ENCODE peak calls at places on chromosomes 3 and 15, in nine cellular contexts. Y is HCT116, T is PC-3, M is hepatocyte, Q is HepG2, D is fibroblast of lung, B is GM23338, H is neuronal stem cell, U is mesenchymal stem cell. X is an unnamed sample.

GRCh38 chr15:96186105-96186504 is 144.4 kb upstream of the NR2F2 start:
- DNase-seq in Q (no peak), Y (no peak), M (no peak), B (no peak), D (no peak), U (no peak), H (no peak), T (no peak), X (no peak)

GRCh38 chr3:122880624-122881023 is 85.8 kb downstream of the SLC49A4 start:
- DNase-seq in Y (no peak), D (no peak), B (peak; percentile 71), T (no peak), H (no peak), M (peak; percentile 77), U (no peak), Q (no peak), X (no peak)

GRCh38 chr15:20352241-20353200 is 189.1 kb downstream of the GOLGA6L6 start:
- DNase-seq in M (peak; percentile 22), B (no peak), Y (no peak), H (no peak), T (no peak), U (no peak), Q (no peak), D (no peak), X (no peak)

GRCh38 chr3:57952208-57952631 is 56.0 kb upstream of the FLNB start:
- DNase-seq in M (peak; percentile 79), U (peak; percentile 95), D (peak; percentile 99), T (peak; percentile 21), Q (peak; percentile 49), Y (peak; percentile 36), B (peak; percentile 81), H (no peak), X (peak; percentile 98)

GRCh38 chr3:150771600-150771999 is 8.6 kb upstream of the SIAH2 start:
- DNase-seq in Y (no peak), Q (peak; percentile 39), H (no peak), M (no peak), B (peak; percentile 14), T (no peak), D (no peak), U (no peak), X (no peak)

GRCh38 chr15:88627463-88627862 is 6.3 kb downstream of the AEN start:
- DNase-seq in U (no peak), H (no peak), T (no peak), D (no peak), Q (no peak), B (no peak), M (no peak), Y (no peak), X (no peak)

GRCh38 chr15:69979269-69979668 is 118.4 kb downstream of the TLE3 start:
- DNase-seq in Q (peak; percentile 23), Y (no peak), U (peak; percentile 18), T (peak; percentile 59), D (peak; percentile 1), B (peak; percentile 27), M (no peak), H (no peak), X (no peak)

GRCh38 chr3:53478166-53478830 is 16.1 kb upstream of the CACNA1D start:
- DNase-seq in Q (peak; percentile 98), H (no peak), Y (no peak), D (no peak), U (no peak), B (no peak), T (no peak), M (peak; percentile 50), X (no peak)

GRCh38 chr3:195041871-195042740 is 228.9 kb downstream of the XXYLT1 start:
- DNase-seq in U (no peak), Y (no peak), M (no peak), D (no peak), H (no peak), T (no peak), B (peak; percentile 55), Q (no peak), X (no peak)

GRCh38 chr3:195043612-195044144 is 227.3 kb downstream of the XXYLT1 start:
- DNase-seq in M (no peak), Q (no peak), B (no peak), D (no peak), H (no peak), U (no peak), T (no peak), Y (no peak), X (no peak)

GRCh38 chr3:195040773-195041520 is 230.0 kb downstream of the XXYLT1 start:
- DNase-seq in T (peak; percentile 42), B (no peak), U (no peak), D (no peak), H (no peak), M (no peak), Q (peak; percentile 55), Y (peak; percentile 44), X (no peak)

GRCh38 chr3:195044411-195044810 is 226.5 kb downstream of the XXYLT1 start:
- DNase-seq in T (no peak), M (no peak), Q (no peak), B (no peak), Y (no peak), D (no peak), U (no peak), H (no peak), X (no peak)

GRCh38 chr3:195042741-195043611 is 228.0 kb downstream of the XXYLT1 start:
- DNase-seq in H (no peak), Y (no peak), Q (no peak), M (peak; percentile 8), U (no peak), B (peak; percentile 46), D (no peak), T (peak; percentile 53), X (no peak)
- H2AFZ ChIP-seq in H (peak overlapping the region; percentile 56), Y (no peak overlapping the region), Q (no peak overlapping the region), M (no peak overlapping the region), U (no peak overlapping the region), B (peak overlapping the region; percentile 85), D (no peak overlapping the region), T (peak overlapping the region; percentile 64), X (no peak overlapping the region)

GRCh38 chr15:80160570-80161156 is 7.9 kb downstream of the FAH start:
- DNase-seq in U (peak; percentile 96), B (no peak), D (peak; percentile 92), Y (no peak), T (peak; percentile 86), Q (peak; percentile 87), H (no peak), M (peak; percentile 83), X (peak; percentile 87)

GRCh38 chr15:80162059-80162554 is 9.3 kb downstream of the FAH start:
- DNase-seq in B (no peak), M (no peak), Q (peak; percentile 54), T (no peak), H (no peak), Y (no peak), U (peak; percentile 36), D (no peak), X (no peak)

GRCh38 chr15:80159301-80159700 is 6.5 kb downstream of the FAH start:
- DNase-seq in U (no peak), T (no peak), Q (no peak), H (no peak), B (no peak), D (no peak), Y (no peak), M (no peak), X (no peak)

GRCh38 chr15:80161473-80162016 is 8.7 kb downstream of the FAH start:
- DNase-seq in Q (no peak), T (no peak), B (no peak), H (no peak), D (no peak), Y (no peak), M (no peak), U (no peak), X (no peak)

DNA sequence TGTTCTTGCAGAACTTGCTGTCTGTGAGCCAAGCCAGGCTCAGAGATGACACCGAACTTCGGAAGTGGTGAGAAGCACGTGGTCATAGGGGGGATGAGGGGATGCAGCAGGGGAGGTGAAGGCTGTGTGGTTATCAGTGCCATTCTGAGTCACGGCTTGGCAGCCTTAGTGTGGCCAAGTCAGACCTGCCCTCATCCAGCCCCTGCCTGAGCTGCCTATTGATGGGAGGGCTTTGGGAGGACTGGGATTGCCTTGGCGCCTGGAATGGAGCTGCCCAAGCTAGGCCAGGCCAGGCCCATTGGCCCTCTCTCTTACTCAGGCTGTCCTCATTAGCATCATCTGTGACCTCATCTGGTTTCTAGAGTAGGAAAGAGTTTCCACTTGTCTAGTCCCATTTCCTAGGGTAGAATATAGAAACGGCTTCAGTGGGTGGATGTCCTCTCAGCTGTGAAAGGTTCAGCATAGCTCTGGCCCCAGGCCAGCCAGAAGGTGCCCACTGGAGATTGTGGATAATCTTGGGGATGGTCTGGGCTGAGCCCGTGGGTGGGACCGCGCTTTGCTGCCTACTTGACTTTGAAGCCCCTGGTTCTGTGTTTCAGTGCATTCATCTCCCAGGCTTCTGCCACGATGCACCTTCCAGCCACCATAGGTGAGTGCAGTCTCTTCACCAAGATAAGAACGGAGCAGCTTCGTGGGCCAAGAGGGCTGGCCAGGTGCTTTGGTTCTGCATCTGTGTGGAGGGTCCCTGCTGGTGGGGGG is 7.2 kb downstream of the FAH start:
- DNase-seq in T (no peak), H (no peak), B (no peak), M (no peak), U (peak; percentile 46), Y (no peak), Q (no peak), D (peak; percentile 82), X (peak; percentile 72)
- H3K36me3 ChIP-seq in T (peaks cover 24% of the 10 kb centered on the region), H (peaks cover 6% of the 10 kb centered on the region), B (no peaks in the 10 kb centered on the region), M (no peaks in the 10 kb centered on the region), U (peaks cover 38% of the 10 kb centered on the region), Y (peaks cover 2% of the 10 kb centered on the region), Q (peaks cover 13% of the 10 kb centered on the region), D (peaks cover 13% of the 10 kb centered on the region), X (no peaks in the 10 kb centered on the region)

GRCh38 chr15:34813446-34814190 is 18.3 kb upstream of the ACTC1 start:
- DNase-seq in U (peak; percentile 52), Q (no peak), D (no peak), T (no peak), H (no peak), Y (no peak), M (no peak), B (no peak), X (no peak)

GRCh38 chr15:34810455-34811146 is 15.3 kb upstream of the ACTC1 start:
- DNase-seq in Y (no peak), Q (no peak), H (no peak), B (no peak), T (peak; percentile 64), U (peak; percentile 99), D (peak; percentile 98), M (peak; percentile 47), X (peak; percentile 98)

GRCh38 chr15:34809186-34809585 is 13.8 kb upstream of the ACTC1 start:
- DNase-seq in T (no peak), Q (no peak), Y (no peak), U (no peak), D (no peak), M (no peak), B (no peak), H (no peak), X (no peak)

GRCh38 chr15:34815836-34816235 is 20.5 kb upstream of the ACTC1 start:
- DNase-seq in H (no peak), Q (no peak), B (no peak), D (no peak), Y (no peak), T (no peak), U (no peak), M (no peak), X (no peak)

GRCh38 chr15:34812369-34812768 is 17.0 kb upstream of the ACTC1 start:
- DNase-seq in B (no peak), H (no peak), D (peak; percentile 63), Q (no peak), U (peak; percentile 69), M (no peak), Y (no peak), T (no peak), X (peak; percentile 51)
- H3K27ac ChIP-seq in B (no peak overlapping the region), H (no peak overlapping the region), D (peak overlapping the region; percentile 77), Q (no peak overlapping the region), U (no peak overlapping the region), M (no peak overlapping the region), Y (no peak overlapping the region), T (no peak overlapping the region), X (no peak overlapping the region)

DNA sequence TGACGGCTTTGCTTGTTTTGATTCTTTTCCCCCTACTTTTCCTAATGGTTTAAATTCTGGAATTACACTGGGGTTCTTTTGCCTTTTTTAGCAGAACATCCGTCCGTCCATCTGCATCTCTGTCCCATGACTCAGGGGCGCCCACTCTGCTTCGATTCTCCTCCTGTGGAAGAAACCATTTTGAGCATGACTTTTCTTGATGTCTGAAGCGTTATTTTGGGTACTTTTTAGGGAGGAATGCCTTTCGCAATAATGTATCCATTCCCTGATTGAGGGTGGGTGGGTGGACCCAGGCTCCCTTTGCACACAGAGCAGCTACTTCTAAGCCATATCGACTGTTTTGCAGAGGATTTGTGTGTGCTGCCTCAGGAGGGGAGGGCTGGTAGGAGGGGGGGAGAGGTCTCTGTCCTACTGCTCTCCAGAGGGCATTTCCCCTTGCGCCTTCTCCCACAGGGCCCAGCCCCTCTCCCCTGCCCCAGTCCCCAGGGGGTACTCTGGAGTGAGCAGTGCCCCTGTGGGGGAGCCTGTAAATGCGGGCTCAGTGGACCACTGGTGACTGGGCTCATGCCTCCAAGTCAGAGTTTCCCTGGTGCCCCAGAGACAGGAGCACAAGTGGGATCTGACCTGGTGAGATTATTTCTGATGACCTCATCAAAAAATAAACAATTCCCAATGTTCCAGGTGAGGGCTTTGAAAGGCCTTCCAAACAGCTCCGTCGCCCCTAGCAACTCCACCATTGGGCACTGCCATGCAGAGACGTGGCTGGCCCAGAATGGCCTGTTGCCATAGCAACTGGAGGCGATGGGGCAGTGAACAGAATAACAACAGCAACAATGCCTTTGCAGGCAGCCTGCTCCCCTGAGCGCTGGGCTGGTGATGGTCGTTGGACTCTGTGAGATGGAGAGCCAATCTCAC is 19.4 kb upstream of the BSN start:
- DNase-seq in Y (no peak), Q (peak; percentile 16), B (peak; percentile 91), D (peak; percentile 39), M (peak; percentile 56), U (no peak), H (peak; percentile 80), T (no peak), X (peak; percentile 25)
- H2AFZ ChIP-seq in Y (no peak overlapping the region), Q (no peak overlapping the region), B (no peak overlapping the region), D (no peak overlapping the region), M (no peak overlapping the region), U (no peak overlapping the region), H (no peak overlapping the region), T (no peak overlapping the region), X (no peak overlapping the region)

X was measured in astrocyte.